ENCODE peak calls at places on chromosomes 11 and 22, in seven cellular contexts. One of them, this sample, is unnamed.

GRCh38 chr22:42281284-42281683 is 10.8 kb upstream of the TCF20 start:
- DNase-seq in ELR: no peak
- DNase-seq in AG20443: no peak
- DNase-seq in Peyer's patch: no peak
- DNase-seq in renal cortical epithelial cell: no peak
- DNase-seq in amygdala: no peak
- DNase-seq in EH: no peak
- DNase-seq in this sample: no peak

GRCh38 chr11:12207384-12208150 is 97.2 kb downstream of the MICAL2 start:
- DNase-seq in ELR: peak; percentile 90
- DNase-seq in AG20443: peak; percentile 53
- DNase-seq in Peyer's patch: peak; percentile 66
- DNase-seq in renal cortical epithelial cell: peak; percentile 31
- DNase-seq in amygdala: no peak
- DNase-seq in EH: peak; percentile 83
- DNase-seq in this sample: peak; percentile 74

GRCh38 chr11:65558785-65559509 is 788 bp upstream of the LTBP3 start:
- DNase-seq in ELR: no peak
- DNase-seq in AG20443: peak; percentile 67
- DNase-seq in Peyer's patch: no peak
- DNase-seq in renal cortical epithelial cell: no peak
- DNase-seq in amygdala: peak; percentile 70
- DNase-seq in EH: peak; percentile 43
- DNase-seq in this sample: no peak

GRCh38 chr11:1778141-1778911 is 14.6 kb upstream of the CTSD start:
- DNase-seq in ELR: no peak
- DNase-seq in AG20443: no peak
- DNase-seq in Peyer's patch: peak; percentile 36
- DNase-seq in renal cortical epithelial cell: no peak
- DNase-seq in amygdala: no peak
- DNase-seq in EH: no peak
- DNase-seq in this sample: no peak

GRCh38 chr11:74269161-74269809 is 42.2 kb downstream of the P4HA3 start:
- DNase-seq in ELR: no peak
- DNase-seq in AG20443: no peak
- DNase-seq in Peyer's patch: no peak
- DNase-seq in renal cortical epithelial cell: no peak
- DNase-seq in amygdala: no peak
- DNase-seq in EH: no peak
- DNase-seq in this sample: no peak

GRCh38 chr11:74717211-74717997 is 13.8 kb downstream of the CHRDL2 start:
- DNase-seq in ELR: no peak
- DNase-seq in AG20443: no peak
- DNase-seq in Peyer's patch: no peak
- DNase-seq in renal cortical epithelial cell: no peak
- DNase-seq in amygdala: no peak
- DNase-seq in EH: no peak
- DNase-seq in this sample: no peak

GRCh38 chr22:35630387-35630793 is 13.3 kb upstream of the MB start:
- DNase-seq in ELR: peak; percentile 72
- DNase-seq in AG20443: peak; percentile 65
- DNase-seq in Peyer's patch: no peak
- DNase-seq in renal cortical epithelial cell: peak; percentile 51
- DNase-seq in amygdala: no peak
- DNase-seq in EH: peak; percentile 89
- DNase-seq in this sample: peak; percentile 76

GRCh38 chr11:113618360-113618759 is 87.7 kb downstream of the TMPRSS5 start:
- DNase-seq in ELR: peak; percentile 70
- DNase-seq in AG20443: peak; percentile 76
- DNase-seq in Peyer's patch: no peak
- DNase-seq in renal cortical epithelial cell: peak; percentile 39
- DNase-seq in amygdala: no peak
- DNase-seq in EH: peak; percentile 71
- DNase-seq in this sample: peak; percentile 47

This sample was measured in kidney tubule cell.